ENCODE peak calls at places on chromosomes 2 and 18, in eight cellular contexts. J is NCI-H1417 treated with DMSO at 0.1 percent for 48 hours, C is left cardiac atrium, I is HS-5, M is globus pallidus, W is SW 1271, O is trophoblast cell, D is MCF 10A. H is an unnamed sample.

GRCh38 chr2:219386532-219387280 is 1.0 kb downstream of the DNPEP start:
- DNase-seq in J (no peak), D (no peak), W (no peak), M (no peak), C (no peak), O (no peak), I (no peak), H (no peak)

GRCh38 chr2:28635251-28635650 is 116.4 kb upstream of the PPP1CB start:
- DNase-seq in W (no peak), J (no peak), C (peak), O (peak), I (no peak), D (no peak), M (no peak), H (no peak)

GRCh38 chr2:66237470-66238354 is 197.2 kb upstream of the MEIS1 start:
- DNase-seq in O (no peak), I (no peak), W (no peak), M (no peak), C (no peak), D (no peak), J (no peak), H (no peak)

GRCh38 chr2:86417961-86418360 is 23.2 kb upstream of the KDM3A start:
- DNase-seq in J (no peak), O (peak), C (no peak), D (peak), M (no peak), W (no peak), I (no peak), H (no peak)

GRCh38 chr2:202486351-202486750 is 110.2 kb downstream of the BMPR2 start:
- DNase-seq in C (no peak), I (no peak), W (no peak), J (no peak), M (no peak), O (no peak), D (no peak), H (no peak)

GRCh38 chr2:40202798-40203400 is 249.0 kb downstream of the SLC8A1 start:
- DNase-seq in W (no peak), J (no peak), M (no peak), C (no peak), I (no peak), D (no peak), O (no peak), H (no peak)

GRCh38 chr2:120873958-120874357 is 138.3 kb downstream of the GLI2 start:
- DNase-seq in O (no peak), W (no peak), M (no peak), C (no peak), J (no peak), D (no peak), I (no peak), H (no peak)

GRCh38 chr18:67232406-67232805 is 284.1 kb downstream of the DSEL start:
- DNase-seq in C (no peak), J (no peak), O (peak), W (no peak), D (peak), I (no peak), M (no peak), H (no peak)

GRCh38 chr2:54950811-54951210 is 99.4 kb downstream of the RTN4 start:
- DNase-seq in D (no peak), O (no peak), I (no peak), C (no peak), M (no peak), W (no peak), J (no peak), H (no peak)